ENCODE peak calls at places on chromosomes 1 and 21, in ten cellular contexts. R is gastrocnemius medialis, S is IMR-90, F is upper lobe of left lung, B is adrenal gland, T is ovary, N is spleen, D is right lobe of liver, O is breast epithelium, Q is heart left ventricle. I is an unnamed sample.

GRCh38 chr1:62687421-62687902 is 724 bp downstream of the DOCK7 start:
- DNase-seq in N (no peak), B (no peak), F (no peak), T (peak), R (no peak), S (peak), O (no peak), Q (peak), D (no peak), I (peak)

GRCh38 chr1:51990478-51990965 is at the start of gene RAB3B:
- DNase-seq in D (peak), Q (peak), S (peak), F (peak), O (peak), T (peak), N (peak), R (peak), B (peak), I (peak)

GRCh38 chr1:192521734-192522133 is 53.8 kb upstream of the RGS1 start:
- DNase-seq in Q (no peak), R (no peak), B (no peak), S (no peak), O (no peak), D (no peak), N (no peak), T (no peak), F (no peak), I (no peak)

GRCh38 chr1:20792177-20792576 is 5.1 kb upstream of the HP1BP3 start:
- DNase-seq in R (no peak), S (peak), Q (no peak), T (peak), B (peak), O (no peak), F (no peak), D (no peak), N (no peak), I (no peak)

GRCh38 chr1:156841289-156841855 is 17.5 kb downstream of the INSRR start:
- DNase-seq in R (no peak), D (no peak), F (no peak), Q (no peak), S (no peak), T (no peak), B (no peak), O (no peak), N (peak), I (no peak)

GRCh38 chr1:193060938-193061337 is 1.5 kb downstream of the RO60 start:
- DNase-seq in D (no peak), N (no peak), B (no peak), F (no peak), S (peak), R (no peak), O (no peak), Q (no peak), T (no peak), I (peak)

GRCh38 chr1:209733409-209734192 is 22.3 kb upstream of the TRAF3IP3 start:
- DNase-seq in O (no peak), N (no peak), D (no peak), T (no peak), R (no peak), B (no peak), Q (no peak), F (no peak), S (no peak), I (no peak)

GRCh38 chr21:29462475-29462874 is 163.8 kb downstream of the BACH1 start:
- DNase-seq in O (no peak), B (no peak), S (no peak), N (no peak), F (no peak), T (no peak), D (no peak), R (no peak), Q (no peak), I (no peak)

GRCh38 chr1:236639686-236640085 is 35.4 kb upstream of the HEATR1 start:
- DNase-seq in O (no peak), D (no peak), Q (no peak), R (no peak), T (no peak), S (no peak), B (no peak), F (no peak), N (no peak), I (no peak)

GRCh38 chr1:55898191-55898590 is 681.2 kb downstream of the PLPP3 start:
- DNase-seq in T (no peak), D (no peak), B (no peak), R (no peak), N (no peak), Q (no peak), F (no peak), S (peak), O (no peak), I (no peak)

GRCh38 chr1:11979453-11979817 is 809 bp upstream of the MFN2 start:
- DNase-seq in F (no peak), S (no peak), N (peak), O (peak), T (no peak), R (no peak), B (no peak), D (no peak), Q (no peak), I (no peak)

GRCh38 chr1:116763787-116764465 is 9.7 kb downstream of the CD2 start:
- DNase-seq in F (no peak), T (no peak), N (peak), O (no peak), Q (no peak), D (peak), B (no peak), S (no peak), R (no peak), I (no peak)

GRCh38 chr1:114154146-114154962 is 685 bp upstream of the SYT6 start:
- DNase-seq in Q (no peak), R (no peak), T (peak), D (no peak), B (peak), N (no peak), S (no peak), O (no peak), F (no peak), I (no peak)

GRCh38 chr21:16124397-16125130 is 394.8 kb downstream of the USP25 start:
- DNase-seq in B (no peak), Q (no peak), S (peak), N (no peak), D (no peak), F (no peak), O (no peak), R (no peak), T (peak), I (no peak)

GRCh38 chr1:32901823-32902534 is 790 bp upstream of the TMEM54 start:
- DNase-seq in N (no peak), O (no peak), B (no peak), Q (no peak), S (no peak), D (no peak), F (no peak), R (no peak), T (no peak), I (no peak)

GRCh38 chr1:230105754-230106625 is 39.0 kb downstream of the GALNT2 start:
- DNase-seq in B (no peak), S (peak), T (no peak), N (no peak), F (peak), Q (no peak), O (no peak), D (peak), R (peak), I (no peak)

GRCh38 chr1:26190373-26190987 is at the start of gene CATSPER4:
- DNase-seq in F (no peak), T (no peak), N (no peak), R (no peak), S (no peak), D (no peak), Q (no peak), B (no peak), O (no peak), I (no peak)

GRCh38 chr1:228104526-228105251 is 1.6 kb upstream of the C1orf35 start:
- DNase-seq in D (peak), N (no peak), O (no peak), B (no peak), Q (no peak), T (no peak), F (no peak), S (no peak), R (peak), I (no peak)

GRCh38 chr1:228101614-228101993 is 1.5 kb downstream of the C1orf35 start:
- DNase-seq in Q (no peak), O (no peak), F (no peak), S (no peak), N (peak), T (no peak), D (no peak), R (no peak), B (no peak), I (no peak)

GRCh38 chr1:228100822-228101613 is 2.1 kb downstream of the C1orf35 start:
- DNase-seq in N (peak), S (no peak), O (no peak), B (no peak), Q (peak), R (no peak), D (no peak), T (no peak), F (no peak), I (no peak)

GRCh38 chr1:228101994-228102790 is 933 bp downstream of the C1orf35 start:
- DNase-seq in Q (no peak), F (peak), D (peak), R (no peak), S (no peak), O (no peak), N (peak), T (no peak), B (no peak), I (peak)

GRCh38 chr1:228102791-228103620 is at the start of gene C1orf35:
- DNase-seq in Q (peak), T (peak), F (peak), B (peak), O (peak), S (peak), N (peak), D (peak), R (peak), I (peak)
- TF ChIP-seq POLR2A in Q (peak), T (peak), F (peak), B (peak), O (peak), S (no peak), N (peak), D (peak), R (peak), I (peak)

GRCh38 chr1:65063025-65063424 is 85.0 kb upstream of the AK4 start:
- DNase-seq in R (no peak), Q (no peak), N (no peak), T (no peak), F (no peak), D (no peak), S (no peak), B (no peak), O (no peak), I (peak)
- TF ChIP-seq POLR2A in R (no peak), Q (no peak), N (no peak), T (no peak), F (no peak), D (no peak), S (no peak), B (no peak), O (no peak), I (no peak)

DNA sequence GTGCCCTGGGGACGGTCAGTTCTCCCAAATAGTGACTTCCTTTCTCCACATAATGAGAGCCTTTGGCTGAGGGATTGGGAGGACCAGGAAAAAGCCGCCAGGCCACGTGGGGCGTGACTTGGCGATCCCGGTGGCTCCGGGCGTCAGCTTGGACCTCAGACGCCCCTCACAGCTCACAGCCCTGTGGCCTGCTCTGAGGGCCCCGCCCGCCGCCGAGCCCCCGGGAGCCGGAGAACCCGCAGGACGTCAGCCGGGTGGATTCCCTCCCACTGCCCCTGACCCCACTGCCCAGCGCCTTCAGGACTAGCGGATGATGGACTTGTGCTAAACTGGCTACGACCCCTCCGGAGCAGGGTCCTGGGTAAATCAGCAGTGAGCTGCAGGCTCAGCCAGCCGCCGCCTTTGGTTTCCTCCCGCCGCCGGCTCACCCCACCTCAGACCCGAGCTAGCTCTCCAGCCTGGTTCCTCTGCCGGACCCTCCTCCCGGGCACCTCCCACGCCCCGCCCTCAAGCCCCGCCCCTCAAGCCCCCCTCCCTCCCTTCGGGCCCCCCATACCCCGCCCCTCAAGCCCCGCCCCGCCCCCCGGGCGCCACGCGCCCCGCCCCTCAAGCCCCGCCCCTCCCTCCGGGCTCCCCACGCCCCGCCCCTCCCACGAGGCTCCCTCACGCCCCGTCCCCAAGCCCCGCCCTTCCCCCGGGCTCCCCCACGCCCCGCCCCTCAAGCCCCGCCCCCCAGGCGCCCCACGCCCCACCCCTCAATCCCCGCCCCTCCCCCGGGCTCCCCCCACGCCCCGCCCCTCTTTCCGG is 10.0 kb upstream of the FAAP20 start:
- DNase-seq in D (peak), N (peak), B (peak), T (peak), F (peak), R (peak), O (no peak), S (peak), Q (peak), I (peak)
- TF ChIP-seq POLR2A in D (peak), N (no peak), B (peak), T (peak), F (peak), R (peak), O (no peak), S (no peak), Q (peak), I (no peak)

DNA sequence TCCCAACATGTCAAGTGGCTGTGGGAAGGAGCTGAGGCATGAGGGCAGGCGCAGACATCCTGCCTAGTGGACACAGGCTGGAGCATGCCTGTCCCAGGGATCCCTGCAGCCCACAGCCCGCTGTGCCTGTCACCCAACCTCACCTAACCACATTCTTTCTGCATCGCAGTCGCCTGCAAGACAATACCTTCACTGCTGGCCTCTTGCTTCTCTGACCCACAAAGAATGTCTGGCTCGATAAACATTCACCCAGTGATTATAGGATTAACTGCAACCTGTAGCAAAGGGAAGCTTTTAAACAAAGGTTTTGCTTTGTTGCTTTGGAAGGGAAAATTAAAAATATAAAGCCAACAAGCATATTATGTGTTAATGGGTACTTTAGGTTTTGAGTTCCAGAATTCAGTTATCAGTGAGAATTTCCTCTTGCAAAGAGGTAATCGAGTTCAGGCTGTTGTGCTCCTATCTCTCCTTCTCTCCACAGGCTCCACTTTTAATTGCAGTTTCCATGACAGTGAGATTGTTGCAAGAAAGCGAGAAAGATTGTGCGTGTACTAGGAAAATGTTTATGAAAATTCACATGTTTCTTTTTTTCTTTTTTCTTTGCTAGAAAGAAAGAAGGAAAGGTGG is 40.0 kb upstream of the ZNF648 start:
- DNase-seq in N (no peak), S (no peak), T (no peak), B (no peak), D (no peak), Q (no peak), R (no peak), F (no peak), O (peak), I (no peak)
- TF ChIP-seq POLR2A in N (no peak), S (no peak), T (no peak), B (no peak), D (no peak), Q (no peak), R (no peak), F (no peak), O (no peak), I (no peak)

GRCh38 chr1:147670319-147671003 is at the start of gene ACP6:
- DNase-seq in T (peak), O (peak), B (peak), S (peak), R (peak), Q (peak), D (peak), F (peak), N (peak), I (peak)
- TF ChIP-seq POLR2A in T (peak), O (peak), B (peak), S (no peak), R (peak), Q (peak), D (peak), F (peak), N (no peak), I (no peak)

DNA sequence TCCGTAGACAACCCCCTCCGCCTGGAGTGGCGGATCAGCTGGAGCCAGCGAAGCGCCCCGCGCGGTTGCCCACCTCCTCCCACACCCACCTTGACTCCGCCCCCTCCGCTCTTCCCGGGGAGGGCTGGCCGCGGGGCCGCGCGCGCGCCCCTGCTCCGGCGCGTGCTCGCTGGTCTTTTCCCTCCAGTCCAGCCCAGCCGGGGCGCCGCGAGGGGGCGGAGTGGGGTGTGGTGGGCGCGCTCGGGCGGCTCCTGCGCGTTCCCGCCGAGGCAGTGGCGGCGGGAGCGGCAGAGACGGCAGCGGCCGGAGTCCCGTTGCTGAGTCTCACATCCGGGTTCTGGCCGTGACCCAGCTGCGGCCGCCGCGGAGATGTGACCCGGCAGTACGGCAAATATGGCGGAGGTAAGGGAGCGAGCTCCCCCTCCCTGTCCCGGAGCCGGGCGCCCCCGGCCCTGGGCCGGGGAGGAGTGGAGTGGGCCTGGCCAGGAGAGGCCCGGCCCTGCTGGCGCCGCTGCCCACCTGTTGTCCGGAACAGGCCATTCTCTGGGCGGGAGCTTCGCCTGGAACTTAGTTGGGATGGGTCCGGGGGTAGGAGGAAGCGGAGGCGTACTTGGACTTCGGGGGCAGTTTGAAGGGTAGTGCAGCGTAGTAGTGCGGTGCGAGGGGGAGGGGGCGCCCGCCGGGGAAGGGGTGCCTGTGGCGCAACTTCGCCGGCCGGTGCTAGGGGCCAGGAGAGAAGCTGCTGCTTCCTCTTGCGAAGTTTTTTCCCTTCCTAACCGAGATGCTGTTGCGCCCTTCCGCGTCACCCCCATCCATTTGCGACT is 5.4 kb downstream of the MIER1 start:
- DNase-seq in T (peak), R (peak), N (peak), Q (peak), D (peak), F (peak), B (peak), S (peak), O (peak), I (peak)
- TF ChIP-seq POLR2A in T (peak), R (peak), N (no peak), Q (peak), D (peak), F (peak), B (peak), S (peak), O (peak), I (peak)

GRCh38 chr1:6490181-6491075 is 1.0 kb downstream of the PLEKHG5 start:
- DNase-seq in O (no peak), F (peak), S (peak), N (peak), B (peak), T (peak), Q (peak), R (no peak), D (peak), I (peak)
- TF ChIP-seq POLR2A in O (no peak), F (no peak), S (no peak), N (no peak), B (peak), T (no peak), Q (no peak), R (no peak), D (no peak), I (no peak)

GRCh38 chr1:2235300-2235998 is 7.3 kb downstream of the SKI start:
- DNase-seq in B (no peak), R (no peak), S (no peak), F (no peak), D (no peak), N (peak), T (no peak), O (no peak), Q (no peak), I (no peak)
- TF ChIP-seq POLR2A in B (no peak), R (no peak), S (no peak), F (no peak), D (no peak), N (no peak), T (no peak), O (no peak), Q (no peak), I (no peak)

I was measured in erythroblast.